ENCODE peak calls at places on chromosomes 4 and X, in ten cellular contexts. M, Z, X, T, R, L, S, U, P and F are unnamed samples.
A peak's percentile ranks its signal among the peaks of the same experiment; 100 is the strongest.

GRCh38 chr4:113497154-113497553 is 264.4 kb downstream of the CAMK2D start:
- DNase-seq in S (no peak), L (no peak), T (no peak), U (no peak), M (no peak), R (no peak), P (no peak), X (no peak), Z (no peak), F (no peak)

GRCh38 chrX:85017721-85018120 is 14.0 kb downstream of the APOOL start:
- DNase-seq in S (no peak), P (no peak), R (peak; percentile 54), X (no peak), U (no peak), T (no peak), L (no peak), Z (peak; percentile 18), M (no peak), F (no peak)

GRCh38 chrX:148501121-148502066 is 977 bp downstream of the AFF2 start:
- DNase-seq in U (no peak), M (no peak), P (no peak), S (no peak), T (peak; percentile 1), X (no peak), L (no peak), R (no peak), Z (no peak), F (no peak)

GRCh38 chrX:102516314-102516936 is at the start of gene TMSB15A:
- DNase-seq in T (peak; percentile 67), R (peak; percentile 56), U (peak; percentile 17), X (peak; percentile 60), P (peak; percentile 90), Z (peak; percentile 34), L (peak; percentile 67), S (peak; percentile 29), M (peak; percentile 72), F (peak; percentile 21)

GRCh38 chr4:139419388-139419914 is 34.5 kb upstream of the RAB33B start:
- DNase-seq in P (no peak), T (peak; percentile 14), L (no peak), U (peak; percentile 17), M (peak; percentile 19), X (no peak), Z (peak; percentile 90), S (no peak), R (peak; percentile 49), F (peak; percentile 90)

GRCh38 chrX:24148535-24149345 is 789 bp upstream of the ZFX start:
- DNase-seq in M (peak; percentile 55), R (peak; percentile 48), L (no peak), X (no peak), U (no peak), P (peak; percentile 87), S (peak; percentile 40), T (no peak), Z (peak; percentile 57), F (no peak)

GRCh38 chr4:82352118-82352824 is 21.5 kb downstream of the HNRNPD start:
- DNase-seq in X (no peak), M (no peak), S (no peak), T (no peak), Z (no peak), U (no peak), R (no peak), P (no peak), L (no peak), F (no peak)

GRCh38 chr4:130955520-130955919 is 1859.6 kb downstream of the C4orf33 start:
- DNase-seq in T (no peak), X (no peak), Z (no peak), L (no peak), M (no peak), R (no peak), P (no peak), S (no peak), U (no peak), F (no peak)

GRCh38 chrX:127578395-127578794 is 473.8 kb downstream of the ACTRT1 start:
- DNase-seq in P (no peak), S (no peak), X (no peak), L (no peak), M (no peak), R (no peak), T (no peak), U (no peak), Z (no peak), F (no peak)

GRCh38 chr4:38189445-38189844 is 229.2 kb downstream of the PTTG2 start:
- DNase-seq in T (no peak), X (no peak), L (no peak), S (peak; percentile 89), R (peak; percentile 89), Z (peak; percentile 68), M (no peak), U (peak; percentile 29), P (no peak), F (peak; percentile 94)

GRCh38 chrX:129772796-129773431 is 6.8 kb upstream of the SASH3 start:
- DNase-seq in M (no peak), P (peak; percentile 90), U (no peak), L (peak; percentile 49), S (no peak), Z (no peak), X (peak; percentile 59), T (peak; percentile 76), R (no peak), F (no peak)

GRCh38 chrX:6371353-6371752 is 142.7 kb upstream of the NLGN4X start:
- DNase-seq in U (no peak), Z (no peak), X (no peak), R (no peak), M (no peak), T (no peak), L (no peak), P (no peak), S (no peak), F (no peak)
- TF ChIP-seq CTCF in U (no peak), Z (no peak), X (no peak), R (no peak), M (no peak), T (no peak), L (no peak), P (no peak), S (no peak), F (no peak)

DNA sequence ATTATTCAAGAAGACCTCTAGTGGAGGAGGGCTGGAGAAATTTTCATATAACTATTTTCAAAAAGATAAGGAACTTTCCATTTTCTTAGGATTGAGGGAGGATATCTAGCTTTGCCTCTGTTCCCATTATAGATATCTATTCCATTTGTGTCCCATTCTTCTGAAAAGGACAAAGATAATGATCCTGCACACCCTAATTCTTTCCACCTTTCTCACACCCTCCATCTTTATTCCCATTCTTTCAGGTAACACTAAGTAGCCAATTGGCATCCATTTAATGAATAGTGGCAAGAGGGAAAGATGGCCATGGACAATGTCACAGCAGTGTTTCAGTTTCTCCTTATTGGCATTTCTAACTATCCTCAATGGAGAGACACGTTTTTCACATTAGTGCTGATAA is at the start of gene OR13H1:
- DNase-seq in T (no peak), R (no peak), M (no peak), S (no peak), X (no peak), L (no peak), P (no peak), U (no peak), Z (no peak), F (no peak)
- TF ChIP-seq CTCF in T (no peak), R (no peak), M (no peak), S (no peak), X (no peak), L (no peak), P (no peak), U (no peak), Z (no peak), F (no peak)

GRCh38 chr4:92307156-92307555 is 3.4 kb downstream of the GRID2 start:
- DNase-seq in R (no peak), P (no peak), T (no peak), L (no peak), X (no peak), U (no peak), Z (no peak), S (no peak), M (no peak), F (no peak)
- TF ChIP-seq CTCF in R (no peak), P (no peak), T (no peak), L (no peak), X (no peak), U (no peak), Z (no peak), S (no peak), M (no peak), F (no peak)

GRCh38 chr4:184819786-184820185 is 6.0 kb downstream of the ACSL1 start:
- DNase-seq in X (no peak), R (no peak), Z (no peak), L (no peak), T (no peak), M (no peak), S (no peak), P (peak; percentile 45), U (no peak), F (no peak)
- TF ChIP-seq CTCF in X (no peak), R (no peak), Z (no peak), L (no peak), T (no peak), M (no peak), S (no peak), P (no peak), U (no peak), F (no peak)

DNA sequence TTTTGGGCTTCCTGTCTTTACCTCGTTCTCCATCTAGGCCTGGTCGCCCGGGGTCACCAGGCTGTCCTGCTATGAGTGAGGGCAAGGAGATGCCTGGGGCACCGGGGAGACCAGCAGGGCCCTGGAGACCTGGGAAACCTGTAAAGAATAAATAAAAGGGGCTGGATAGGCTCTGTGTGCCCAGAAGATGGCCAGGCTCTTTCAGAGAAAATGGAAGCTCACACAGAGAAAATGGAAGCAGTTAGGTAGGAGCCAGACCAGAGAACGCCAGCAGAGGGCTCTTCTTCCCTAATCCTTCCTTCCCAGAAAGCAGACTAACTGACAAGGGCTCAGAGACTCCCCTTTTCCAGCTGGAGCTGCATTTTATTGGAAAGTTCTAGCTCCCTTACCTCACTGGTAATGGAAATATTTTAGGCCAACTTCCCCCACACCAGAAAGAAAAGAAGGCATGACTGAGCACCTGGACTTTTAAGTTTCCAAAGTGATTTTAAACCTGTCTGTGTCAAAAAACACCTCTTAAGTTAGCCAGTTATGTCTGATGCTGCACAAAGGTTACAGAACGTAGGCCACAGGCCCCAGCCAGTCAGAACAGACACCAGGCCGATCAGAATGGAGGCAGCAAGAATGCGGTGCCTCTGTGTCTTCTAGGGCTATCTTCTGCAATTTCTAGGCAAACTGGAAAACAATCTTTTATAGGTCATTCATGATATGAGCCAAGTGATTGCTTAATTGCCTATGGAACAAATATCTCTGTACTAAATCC is 74.0 kb downstream of the ATG4A start:
- DNase-seq in M (peak; percentile 26), L (peak; percentile 32), P (peak; percentile 53), R (peak; percentile 43), T (peak; percentile 23), X (peak; percentile 32), Z (peak; percentile 70), U (no peak), S (peak; percentile 55), F (peak; percentile 48)
- TF ChIP-seq CTCF in M (no peak), L (no peak), P (no peak), R (peak; percentile 70), T (no peak), X (peak; percentile 10), Z (peak; percentile 57), U (no peak), S (peak; percentile 63), F (peak; percentile 21)

GRCh38 chrX:70352473-70352872 is 62.6 kb downstream of the KIF4A start:
- DNase-seq in M (no peak), U (no peak), Z (no peak), S (no peak), R (no peak), X (no peak), L (no peak), T (no peak), P (no peak), F (no peak)
- TF ChIP-seq CTCF in M (no peak), U (no peak), Z (no peak), S (no peak), R (no peak), X (no peak), L (no peak), T (no peak), P (no peak), F (no peak)